ENCODE peak calls at places on chromosomes 3 and 15, in five cellular contexts. K, O, P, D and R are unnamed samples.

GRCh38 chr3:195071916-195072820 is 198.8 kb downstream of the XXYLT1 start:
- DNase-seq in O (no peak), D (no peak), K (no peak), P (no peak), R (no peak)

GRCh38 chr3:71226565-71227281 is 356.8 kb downstream of the FOXP1 start:
- DNase-seq in D (no peak), O (no peak), P (no peak), K (no peak), R (no peak)

GRCh38 chr3:47525617-47526016 is 12.1 kb upstream of the ELP6 start:
- DNase-seq in K (no peak), O (no peak), P (no peak), D (no peak), R (no peak)

GRCh38 chr3:73508330-73508954 is 116.3 kb downstream of the PDZRN3 start:
- DNase-seq in O (peak), K (no peak), D (peak), P (peak), R (no peak)

GRCh38 chr3:138180375-138181029 is 5.8 kb upstream of the DBR1 start:
- DNase-seq in D (peak), O (peak), P (no peak), K (no peak), R (no peak)

GRCh38 chr3:86245360-86245759 is 745.6 kb downstream of the VGLL3 start:
- DNase-seq in O (no peak), D (peak), P (no peak), K (no peak), R (no peak)

GRCh38 chr15:80615783-80616391 is 79.2 kb upstream of the ABHD17C start:
- DNase-seq in O (no peak), P (peak), D (peak), K (peak), R (no peak)

GRCh38 chr3:11088066-11088465 is 66.2 kb upstream of the HRH1 start:
- DNase-seq in D (no peak), K (no peak), O (no peak), P (no peak), R (no peak)

GRCh38 chr3:184727357-184728060 is 15.6 kb upstream of the MAGEF1 start:
- DNase-seq in O (peak), K (peak), P (no peak), D (peak), R (no peak)

GRCh38 chr3:195154793-195155535 is 116.0 kb downstream of the XXYLT1 start:
- DNase-seq in P (peak), D (peak), K (peak), O (peak), R (no peak)

GRCh38 chr3:160400048-160400630 is 689 bp downstream of the SMC4 start:
- DNase-seq in K (peak), O (peak), P (peak), D (peak), R (peak)

GRCh38 chr3:120163816-120164215 is 69.6 kb upstream of the GSK3B start:
- DNase-seq in O (no peak), D (no peak), P (no peak), K (no peak), R (no peak)

GRCh38 chr15:87213646-87214045 is 1042.9 kb downstream of the NTRK3 start:
- DNase-seq in O (no peak), K (no peak), D (no peak), P (no peak), R (no peak)

GRCh38 chr3:170037463-170038433 is at the start of gene GPR160:
- DNase-seq in O (peak), D (peak), K (peak), P (peak), R (peak)

GRCh38 chr15:68994149-68994548 is 20.3 kb upstream of the NOX5 start:
- DNase-seq in D (peak), K (no peak), P (no peak), O (no peak), R (no peak)

GRCh38 chr3:74614133-74614967 is at the start of gene CNTN3:
- DNase-seq in P (peak), D (peak), K (peak), O (no peak), R (peak)

GRCh38 chr3:123783050-123783724 is 100.9 kb downstream of the MYLK start:
- DNase-seq in O (no peak), D (no peak), K (no peak), P (no peak), R (no peak)

GRCh38 chr3:187077537-187077936 is 61.8 kb downstream of the RPL39L start:
- DNase-seq in D (no peak), K (no peak), O (no peak), P (no peak), R (no peak)

GRCh38 chr3:14407203-14407602 is 4.8 kb downstream of the SLC6A6 start:
- DNase-seq in D (no peak), K (no peak), P (no peak), O (peak), R (no peak)

GRCh38 chr3:119148493-119149180 is 2.7 kb downstream of the TEX55 start:
- DNase-seq in D (peak), K (no peak), O (no peak), P (no peak), R (no peak)

GRCh38 chr15:81642451-81642990 is 268.5 kb upstream of the TMC3 start:
- DNase-seq in K (no peak), P (no peak), D (peak), O (no peak), R (no peak)

GRCh38 chr3:99666201-99666600 is 27.8 kb downstream of the COL8A1 start:
- DNase-seq in K (no peak), O (no peak), D (peak), P (no peak), R (no peak)

GRCh38 chr15:33656090-33656670 is 312.1 kb upstream of the CHRM5 start:
- DNase-seq in K (no peak), P (no peak), O (no peak), D (no peak), R (no peak)

GRCh38 chr3:109118584-109118983 is 650 bp upstream of the MORC1 start:
- DNase-seq in P (peak), K (no peak), O (no peak), D (no peak), R (no peak)

GRCh38 chr3:58072046-58072445 is 63.8 kb downstream of the FLNB start:
- DNase-seq in O (no peak), D (peak), P (no peak), K (no peak), R (no peak)

GRCh38 chr3:16253601-16254000 is 11.1 kb downstream of the DPH3 start:
- DNase-seq in P (no peak), D (peak), K (no peak), O (no peak), R (no peak)

GRCh38 chr15:68599560-68600071 is 20.8 kb downstream of the CORO2B start:
- DNase-seq in D (peak), O (peak), K (peak), P (no peak), R (no peak)

GRCh38 chr3:100106094-100106493 is 8.2 kb downstream of the FILIP1L start:
- DNase-seq in P (no peak), O (peak), D (no peak), K (no peak), R (no peak)

DNA sequence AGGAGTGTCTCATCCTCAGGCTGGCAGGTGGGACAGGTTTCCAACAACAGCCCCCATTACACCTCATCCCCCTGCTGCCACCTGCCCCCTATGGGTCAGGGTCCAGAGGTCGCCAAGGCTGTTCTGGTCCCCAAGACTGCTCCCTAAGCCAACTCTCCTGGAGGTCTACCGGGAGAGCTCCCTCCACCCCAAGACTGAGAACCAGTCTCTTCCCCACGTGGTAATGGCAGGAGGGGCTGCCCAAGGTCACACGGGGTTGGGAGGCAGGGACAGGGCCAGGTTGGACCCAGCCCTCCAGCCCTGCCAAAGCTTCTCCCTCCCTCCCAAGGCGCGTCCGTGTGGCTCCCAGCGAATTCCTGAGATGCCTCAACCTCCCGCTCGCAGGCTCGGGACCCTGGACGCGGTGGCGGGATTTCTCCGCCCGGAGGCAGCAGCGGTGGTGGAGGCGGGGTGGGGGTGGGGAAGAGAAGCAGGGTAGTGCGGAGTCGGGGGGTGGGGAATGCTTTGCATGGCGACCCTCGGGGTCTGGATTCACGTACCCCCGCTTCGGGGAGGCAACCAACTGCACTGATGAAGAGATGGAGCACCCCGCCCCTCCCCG is 80.1 kb downstream of the IQSEC1 start:
- DNase-seq in D (no peak), P (peak), O (no peak), K (peak), R (no peak)
- TF ChIP-seq CTCF in D (no peak), P (no peak), O (peak), K (no peak), R (no peak)

GRCh38 chr3:87261925-87262324 is 14.5 kb downstream of the POU1F1 start:
- DNase-seq in P (no peak), D (no peak), O (no peak), K (no peak), R (no peak)

DNA sequence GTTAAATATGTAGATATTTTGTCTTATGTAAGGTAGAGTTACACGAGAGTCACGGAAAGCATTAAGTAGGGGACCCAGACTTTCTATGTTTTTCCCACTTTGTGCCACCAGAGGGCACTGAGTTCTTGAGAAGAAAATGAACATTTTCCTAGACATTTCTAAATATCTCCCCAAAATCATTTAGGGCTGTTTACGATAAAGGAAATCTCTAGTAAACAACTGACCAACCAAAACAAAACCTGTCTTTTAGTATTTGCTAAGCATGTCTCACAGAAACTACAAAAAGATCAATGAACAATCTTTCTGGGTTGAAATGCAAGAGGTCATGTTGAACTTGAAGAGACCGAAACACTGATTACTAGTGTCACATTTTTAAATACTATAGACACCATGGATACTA is 16.1 kb downstream of the POU1F1 start:
- DNase-seq in K (no peak), O (peak), P (no peak), D (peak), R (no peak)
- TF ChIP-seq CTCF in K (peak), O (peak), P (peak), D (peak), R (peak)

DNA sequence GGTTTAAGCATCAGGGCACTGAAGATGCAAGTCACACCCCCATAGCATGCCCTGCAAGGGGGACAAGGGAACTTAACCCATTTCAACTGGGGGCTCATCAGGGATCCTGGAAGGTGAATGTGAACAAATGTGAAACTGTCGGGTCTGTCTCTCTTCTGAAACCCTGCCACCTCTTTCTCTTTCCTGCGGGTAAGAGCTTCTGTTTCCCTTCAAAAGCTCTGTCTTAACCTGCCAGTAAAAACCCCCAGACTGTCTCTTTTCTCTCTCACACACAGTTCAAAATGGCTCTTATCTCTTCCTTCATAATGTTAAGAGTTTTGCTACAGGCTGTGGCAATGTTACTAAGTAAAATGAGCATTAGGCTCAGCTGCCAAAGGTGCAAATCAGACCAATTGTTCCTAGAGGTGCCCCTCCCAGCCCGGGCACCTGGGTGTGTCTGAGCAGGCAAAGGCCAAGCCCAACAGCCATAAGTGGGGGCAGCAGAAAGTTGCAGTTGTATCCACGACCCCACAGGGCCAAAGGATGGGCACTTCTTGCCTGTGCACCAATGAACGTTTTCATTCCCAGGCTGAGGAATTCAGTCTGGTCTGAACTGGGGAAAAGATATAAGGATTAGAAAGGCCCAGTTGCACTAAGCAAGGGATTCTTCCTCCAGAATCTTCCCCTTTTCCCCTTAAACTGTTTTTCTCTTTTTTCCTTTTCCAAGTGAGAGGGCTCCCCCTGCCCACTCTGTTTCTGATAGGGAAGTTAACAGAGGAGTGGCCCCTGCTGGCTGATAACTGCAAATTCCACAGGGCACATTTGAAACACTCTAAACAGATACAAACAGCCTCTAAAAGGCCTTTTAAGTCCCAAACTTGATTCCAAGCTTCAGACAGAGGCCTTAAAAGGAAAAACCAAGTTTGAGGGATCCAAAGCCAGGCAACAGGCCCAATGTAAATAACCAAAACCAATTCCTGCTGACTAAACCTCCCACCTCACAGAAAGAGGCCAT is 113.8 kb upstream of the EPHA6 start:
- DNase-seq in K (no peak), O (no peak), D (no peak), P (no peak), R (no peak)
- TF ChIP-seq CTCF in K (no peak), O (peak), D (no peak), P (no peak), R (peak)

GRCh38 chr3:140863481-140864084 is 78.1 kb upstream of the SLC25A36 start:
- DNase-seq in P (peak), K (peak), D (peak), O (peak), R (no peak)
- TF ChIP-seq CTCF in P (peak), K (peak), D (peak), O (peak), R (peak)

DNA sequence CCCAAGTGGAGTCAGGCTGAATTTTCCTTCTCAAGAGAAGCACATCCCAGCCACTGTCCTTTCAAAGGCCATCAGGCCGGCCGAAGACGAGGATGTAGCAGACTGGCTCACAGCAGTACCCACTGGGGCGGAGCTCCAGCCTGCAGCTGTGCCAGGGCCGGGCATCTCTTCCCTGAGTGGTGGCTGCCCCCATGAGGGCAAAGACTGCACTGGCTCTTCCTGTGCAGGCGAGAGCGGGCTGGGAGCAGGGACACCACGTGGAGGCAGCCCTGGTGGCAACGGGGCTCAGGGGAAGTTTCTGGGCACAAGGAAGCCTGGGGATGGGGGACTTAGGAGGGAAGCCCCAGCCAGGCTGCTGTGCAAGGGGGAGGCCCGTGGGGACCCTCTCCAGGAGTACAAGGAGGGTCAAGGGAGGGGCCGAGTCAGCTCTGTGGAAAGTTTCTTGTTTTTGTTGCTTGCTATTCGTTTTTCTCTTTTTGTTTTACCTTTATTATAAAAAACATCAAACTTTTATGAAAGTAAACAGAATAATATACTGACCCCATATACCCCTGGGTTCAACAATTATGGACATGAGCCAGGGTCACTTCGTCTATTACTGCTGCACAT is 66.1 kb downstream of the RPN1 start:
- DNase-seq in D (peak), P (peak), O (peak), K (peak), R (no peak)
- TF ChIP-seq CTCF in D (peak), P (peak), O (peak), K (no peak), R (peak)

GRCh38 chr3:180808823-180809575 is 103.5 kb upstream of the FXR1 start:
- DNase-seq in P (no peak), O (no peak), K (no peak), D (no peak), R (no peak)

GRCh38 chr3:180802837-180803236 is 109.6 kb upstream of the FXR1 start:
- DNase-seq in P (no peak), K (no peak), D (peak), O (peak), R (no peak)

GRCh38 chr3:180804871-180805430 is 107.5 kb upstream of the FXR1 start:
- DNase-seq in O (no peak), P (no peak), K (peak), D (peak), R (no peak)
- TF ChIP-seq CTCF in O (no peak), P (no peak), K (peak), D (peak), R (peak)

GRCh38 chr15:85336870-85337269 is 43.5 kb upstream of the AKAP13 start:
- DNase-seq in K (no peak), D (no peak), P (no peak), O (no peak), R (no peak)
- TF ChIP-seq CTCF in K (no peak), D (no peak), P (no peak), O (no peak), R (no peak)

DNA sequence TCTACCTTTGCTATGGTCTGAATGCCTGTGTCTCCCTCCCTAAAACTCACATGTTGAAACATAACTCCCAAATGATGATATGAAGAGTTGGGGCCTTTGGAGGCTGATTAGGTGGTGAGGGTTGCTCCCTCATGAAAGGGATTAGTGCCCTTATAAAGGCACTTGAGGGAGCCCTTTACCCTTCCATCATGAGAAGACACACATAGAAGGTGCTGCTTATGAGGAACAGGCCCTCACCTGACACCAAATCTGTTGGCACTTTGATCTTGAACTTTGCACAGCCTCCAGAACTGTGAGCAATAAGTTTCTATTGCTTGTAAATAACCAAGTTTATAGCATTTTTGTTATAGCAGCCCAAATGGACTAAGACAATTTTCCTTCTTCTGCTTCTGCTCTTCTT is 76.2 kb upstream of the ADAMTS9 start:
- DNase-seq in P (no peak), D (no peak), K (no peak), O (no peak), R (no peak)
- TF ChIP-seq CTCF in P (no peak), D (no peak), K (no peak), O (no peak), R (no peak)

DNA sequence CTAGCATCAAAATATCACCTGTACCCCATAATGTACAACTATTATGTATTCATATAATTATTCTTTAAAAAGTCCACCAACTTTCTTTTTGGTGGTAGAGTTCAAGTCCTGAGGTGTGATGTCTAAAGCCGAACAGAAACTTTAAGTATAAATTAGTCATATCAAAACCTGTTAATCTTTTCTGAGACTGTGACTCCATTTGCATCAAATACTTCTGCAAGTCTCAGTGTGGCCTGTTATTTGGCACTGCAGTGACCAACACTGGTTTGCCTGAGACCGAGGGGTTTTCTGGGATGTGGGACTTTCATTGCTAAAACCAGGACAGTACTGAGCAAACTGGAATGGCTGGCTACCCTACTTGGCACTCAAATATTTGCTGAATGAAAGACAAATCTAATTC is 7.3 kb downstream of the NGLY1 start:
- DNase-seq in P (no peak), D (no peak), K (no peak), O (no peak), R (no peak)
- TF ChIP-seq CTCF in P (no peak), D (no peak), K (no peak), O (no peak), R (no peak)